ENCODE peak calls at places on chromosomes 2 and 18, in six cellular contexts. C is fibroblast of lung, S is type B pancreatic cell, B is psoas muscle, N is suprapubic skin, Z is progenitor cell of endocrine pancreas. H is an unnamed sample.

GRCh38 chr2:241189856-241190201 is 1.4 kb downstream of the ANO7 start:
- DNase-seq in Z (no peak), B (no peak), S (no peak), N (no peak), C (no peak), H (no peak)

GRCh38 chr2:233113114-233113452 is 52.9 kb downstream of the INPP5D start:
- DNase-seq in C (no peak), S (no peak), N (no peak), B (no peak), Z (no peak), H (no peak)

GRCh38 chr2:240561325-240561971 is 1.3 kb downstream of the DUSP28 start:
- DNase-seq in B (no peak), N (peak), C (peak), Z (no peak), S (peak), H (peak)

GRCh38 chr2:38535745-38536506 is 66.8 kb downstream of the HNRNPLL start:
- DNase-seq in S (peak), C (peak), Z (peak), B (peak), N (peak), H (peak)

GRCh38 chr2:167844714-167845530 is 402.5 kb downstream of the STK39 start:
- DNase-seq in N (no peak), B (no peak), C (no peak), Z (no peak), S (no peak), H (no peak)

GRCh38 chr2:62304429-62305417 is 108.8 kb downstream of the B3GNT2 start:
- DNase-seq in Z (no peak), B (peak), N (no peak), S (no peak), C (peak), H (peak)

GRCh38 chr2:18971628-18972027 is 382.3 kb upstream of the NT5C1B start:
- DNase-seq in C (peak), B (no peak), S (no peak), N (no peak), Z (no peak), H (no peak)

GRCh38 chr2:72998234-72998651 is 73.3 kb downstream of the SFXN5 start:
- DNase-seq in B (no peak), C (no peak), S (no peak), N (no peak), Z (no peak), H (no peak)

GRCh38 chr2:30404354-30405265 is 42.4 kb upstream of the LCLAT1 start:
- DNase-seq in N (no peak), B (peak), C (peak), Z (no peak), S (no peak), H (no peak)

GRCh38 chr2:88880441-88880953 is 189.0 kb downstream of the RPIA start:
- DNase-seq in N (no peak), S (no peak), Z (no peak), B (no peak), C (peak), H (no peak)

GRCh38 chr18:64405161-64405560 is 256.3 kb upstream of the LINC00305 start:
- DNase-seq in C (peak), N (no peak), B (no peak), S (no peak), Z (no peak), H (no peak)

GRCh38 chr2:203451011-203451410 is 84.1 kb downstream of the RAPH1 start:
- DNase-seq in C (peak), Z (no peak), B (no peak), S (no peak), N (no peak), H (no peak)

GRCh38 chr2:37742286-37742685 is 70.8 kb upstream of the CDC42EP3 start:
- DNase-seq in C (peak), N (no peak), S (no peak), Z (no peak), B (no peak), H (no peak)

GRCh38 chr2:2702385-2702784 is 371.3 kb upstream of the MYT1L start:
- DNase-seq in B (no peak), Z (no peak), C (no peak), N (no peak), S (no peak), H (no peak)

GRCh38 chr2:159968282-159968900 is 94.0 kb downstream of the PLA2R1 start:
- DNase-seq in N (no peak), B (no peak), Z (peak), S (no peak), C (peak), H (no peak)

GRCh38 chr2:12649602-12650400 is 66.9 kb upstream of the TRIB2 start:
- DNase-seq in C (no peak), B (no peak), S (no peak), N (no peak), Z (no peak), H (no peak)

GRCh38 chr2:233203060-233203459 is 48.4 kb upstream of the ATG16L1 start:
- DNase-seq in S (no peak), C (no peak), Z (no peak), B (no peak), N (no peak), H (no peak)

GRCh38 chr18:44849361-44849760 is 168.7 kb downstream of the SETBP1 start:
- DNase-seq in Z (no peak), C (no peak), S (no peak), N (no peak), B (no peak), H (no peak)

GRCh38 chr2:185833864-185834263 is 95.3 kb downstream of the FSIP2 start:
- DNase-seq in C (peak), Z (no peak), S (no peak), N (no peak), B (no peak), H (no peak)

GRCh38 chr2:190860985-190861721 is 19.5 kb upstream of the GLS start:
- DNase-seq in Z (no peak), N (no peak), S (no peak), C (peak), B (no peak), H (no peak)

GRCh38 chr2:54590216-54590961 is 133.1 kb upstream of the EML6 start:
- DNase-seq in C (no peak), B (no peak), N (no peak), S (no peak), Z (no peak), H (no peak)

GRCh38 chr2:854460-854859 is 96.2 kb upstream of the SNTG2 start:
- DNase-seq in Z (peak), N (no peak), C (no peak), B (no peak), S (no peak), H (peak)

DNA sequence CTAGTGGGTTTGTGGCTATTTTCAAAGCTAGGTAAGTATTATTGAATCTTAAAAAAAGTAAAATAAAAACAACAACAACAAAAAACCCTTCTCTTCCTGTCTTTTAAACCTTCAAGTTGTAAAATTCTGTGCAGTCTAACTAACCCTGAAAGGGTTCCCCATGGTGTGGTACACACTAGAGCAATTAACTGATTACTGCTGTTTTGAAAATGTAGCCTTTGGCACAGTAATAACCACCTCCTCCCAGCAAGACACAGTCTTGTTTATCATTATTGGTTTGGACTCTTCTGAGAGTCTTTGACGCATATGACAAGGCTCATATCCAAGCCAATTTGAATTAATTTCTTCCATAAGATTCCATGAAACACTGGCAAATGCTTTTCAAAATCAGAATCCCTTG is 2184.6 kb upstream of the PIK3C3 start:
- DNase-seq in S (no peak), Z (no peak), N (no peak), C (no peak), B (no peak), H (no peak)
- TF ChIP-seq CTCF in S (no peak), Z (no peak), N (no peak), C (no peak), B (no peak), H (no peak)

GRCh38 chr2:7034313-7034712 is 117.1 kb downstream of the RNF144A start:
- DNase-seq in Z (no peak), S (no peak), C (peak), N (no peak), B (no peak), H (no peak)
- TF ChIP-seq CTCF in Z (no peak), S (peak), C (peak), N (no peak), B (no peak), H (no peak)

DNA sequence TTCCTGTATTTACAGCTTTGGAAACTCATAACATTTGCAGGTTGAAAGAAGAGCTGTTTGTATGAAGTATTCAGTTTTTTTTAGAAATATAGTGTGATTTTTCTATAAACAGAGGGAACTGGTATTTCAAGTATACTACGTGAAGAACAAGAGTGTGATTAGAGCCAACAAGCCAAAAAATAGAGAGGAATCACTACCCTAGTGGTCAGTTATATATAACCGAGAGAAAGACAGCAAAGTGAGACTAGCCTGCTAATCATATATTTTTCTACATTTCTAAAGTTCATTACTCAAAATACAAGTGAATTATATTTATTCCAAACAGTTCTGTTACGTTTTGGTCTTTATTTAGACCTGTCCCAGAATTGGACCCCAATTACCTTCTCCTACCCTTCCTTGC is 444.8 kb upstream of the NRP2 start:
- DNase-seq in N (no peak), B (no peak), S (no peak), Z (no peak), C (no peak), H (no peak)
- TF ChIP-seq CTCF in N (no peak), B (peak), S (peak), Z (peak), C (no peak), H (no peak)

DNA sequence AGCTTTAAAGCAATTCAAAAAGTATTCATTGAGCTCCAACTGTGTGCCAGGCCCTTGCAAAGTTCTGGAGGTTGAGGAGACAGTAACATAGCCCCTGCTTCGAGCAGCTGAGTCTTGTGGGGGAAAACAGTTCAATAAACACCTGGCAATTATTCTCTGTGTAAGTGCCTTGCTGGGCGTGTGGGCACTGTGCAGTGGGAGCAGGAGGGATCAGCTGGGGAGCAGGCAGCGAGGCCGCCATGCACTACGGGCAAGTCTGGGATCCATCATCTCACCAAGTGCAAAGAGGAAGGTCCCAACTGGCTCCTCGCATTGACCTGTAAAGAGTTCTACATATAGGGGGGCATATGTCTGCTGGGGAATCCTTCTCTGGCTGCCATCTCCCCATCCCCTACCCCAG is 342.2 kb upstream of the HS6ST1 start:
- DNase-seq in N (peak), S (peak), Z (no peak), B (no peak), C (no peak), H (no peak)
- TF ChIP-seq CTCF in N (no peak), S (no peak), Z (no peak), B (no peak), C (no peak), H (no peak)

GRCh38 chr2:207767461-207768167 is 2.1 kb downstream of the FZD5 start:
- DNase-seq in S (no peak), Z (peak), C (peak), B (peak), N (no peak), H (no peak)
- TF ChIP-seq CTCF in S (peak), Z (peak), C (peak), B (peak), N (no peak), H (no peak)

DNA sequence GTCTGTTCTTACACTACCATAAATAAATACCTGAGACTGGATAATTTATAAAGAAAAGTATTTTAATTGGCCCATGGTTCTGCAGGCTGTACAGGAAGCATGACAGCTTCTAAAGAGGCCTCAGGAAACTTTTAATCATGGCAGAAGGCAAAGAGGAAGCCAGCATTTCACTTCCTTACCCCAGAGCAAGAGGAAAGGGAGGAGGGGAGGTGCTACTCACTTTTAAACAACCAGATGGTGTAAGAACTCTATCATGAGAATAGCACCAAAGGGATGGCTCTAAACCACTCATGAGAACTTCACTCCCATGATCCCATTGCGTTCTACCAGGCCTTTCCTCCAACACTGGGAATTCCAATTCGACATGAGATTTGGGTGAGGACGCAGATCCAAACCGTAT is 344.4 kb upstream of the SLC39A10 start:
- DNase-seq in N (no peak), S (no peak), C (no peak), B (no peak), Z (no peak), H (no peak)
- TF ChIP-seq CTCF in N (no peak), S (no peak), C (no peak), B (no peak), Z (no peak), H (no peak)

GRCh38 chr2:47946593-47946992 is 40.3 kb upstream of the FBXO11 start:
- DNase-seq in S (no peak), B (no peak), Z (no peak), C (no peak), N (no peak), H (no peak)

GRCh38 chr2:47950340-47951280 is 44.3 kb upstream of the FBXO11 start:
- DNase-seq in S (no peak), N (no peak), Z (no peak), B (no peak), C (no peak), H (no peak)

GRCh38 chr2:47941936-47942335 is 35.6 kb upstream of the FBXO11 start:
- DNase-seq in N (no peak), C (no peak), B (no peak), Z (no peak), S (no peak), H (no peak)

GRCh38 chr2:47945036-47945781 is 38.9 kb upstream of the FBXO11 start:
- DNase-seq in C (no peak), Z (no peak), B (no peak), N (no peak), S (no peak), H (no peak)
- TF ChIP-seq CTCF in C (no peak), Z (no peak), B (no peak), N (no peak), S (no peak), H (no peak)

H was measured in CD8-positive, alpha-beta T cell.